ENCODE peak calls at places on chromosomes 1 and 21, in five cellular contexts. One of them, this sample, is unnamed. For H3K4me1 and H3K9me3, the result is how much of the 10 kb centered on the place peaks cover.

GRCh38 chr1:206658264-206658980 is 23.1 kb downstream of the DYRK3 start:
- DNase-seq in heart left ventricle: peak
- DNase-seq in left ventricle myocardium inferior: peak
- DNase-seq in endothelial cell of umbilical vein: peak
- DNase-seq in CD8-positive, alpha-beta memory T cell: peak
- DNase-seq in this sample: no peak

GRCh38 chr21:44351535-44352252 is 1.7 kb upstream of the TRPM2 start:
- DNase-seq in heart left ventricle: no peak
- DNase-seq in left ventricle myocardium inferior: no peak
- DNase-seq in endothelial cell of umbilical vein: no peak
- DNase-seq in CD8-positive, alpha-beta memory T cell: no peak
- DNase-seq in this sample: no peak

GRCh38 chr1:35835398-35835797 is 27.6 kb downstream of the AGO4 start:
- DNase-seq in heart left ventricle: no peak
- DNase-seq in left ventricle myocardium inferior: no peak
- DNase-seq in endothelial cell of umbilical vein: no peak
- DNase-seq in CD8-positive, alpha-beta memory T cell: no peak
- DNase-seq in this sample: no peak

GRCh38 chr1:91764471-91765115 is 121.4 kb downstream of the TGFBR3 start:
- DNase-seq in heart left ventricle: no peak
- DNase-seq in left ventricle myocardium inferior: no peak
- DNase-seq in endothelial cell of umbilical vein: no peak
- DNase-seq in CD8-positive, alpha-beta memory T cell: no peak
- DNase-seq in this sample: no peak

GRCh38 chr1:226628624-226629155 is 80.1 kb downstream of the STUM start:
- DNase-seq in heart left ventricle: peak
- DNase-seq in left ventricle myocardium inferior: no peak
- DNase-seq in endothelial cell of umbilical vein: no peak
- DNase-seq in CD8-positive, alpha-beta memory T cell: no peak
- DNase-seq in this sample: no peak

GRCh38 chr1:5481889-5482288 is 510.3 kb downstream of the NPHP4 start:
- DNase-seq in heart left ventricle: no peak
- DNase-seq in left ventricle myocardium inferior: no peak
- DNase-seq in endothelial cell of umbilical vein: no peak
- DNase-seq in CD8-positive, alpha-beta memory T cell: peak
- DNase-seq in this sample: no peak

GRCh38 chr1:227889863-227890405 is 57.8 kb downstream of the WNT9A start:
- DNase-seq in heart left ventricle: peak
- DNase-seq in left ventricle myocardium inferior: no peak
- DNase-seq in endothelial cell of umbilical vein: no peak
- DNase-seq in CD8-positive, alpha-beta memory T cell: no peak
- DNase-seq in this sample: no peak

GRCh38 chr1:111538343-111539035 is 35.1 kb upstream of the ADORA3 start:
- DNase-seq in heart left ventricle: no peak
- DNase-seq in left ventricle myocardium inferior: no peak
- DNase-seq in endothelial cell of umbilical vein: no peak
- DNase-seq in CD8-positive, alpha-beta memory T cell: no peak
- DNase-seq in this sample: peak

GRCh38 chr1:55040083-55040952 is 970 bp downstream of the PCSK9 start:
- DNase-seq in heart left ventricle: no peak
- DNase-seq in left ventricle myocardium inferior: no peak
- DNase-seq in endothelial cell of umbilical vein: no peak
- DNase-seq in CD8-positive, alpha-beta memory T cell: no peak
- DNase-seq in this sample: no peak

GRCh38 chr1:95021794-95022193 is 51.0 kb downstream of the ALG14 start:
- DNase-seq in heart left ventricle: no peak
- DNase-seq in left ventricle myocardium inferior: no peak
- DNase-seq in endothelial cell of umbilical vein: peak
- DNase-seq in CD8-positive, alpha-beta memory T cell: no peak
- DNase-seq in this sample: peak

GRCh38 chr1:93681549-93682412 is at the start of gene BCAR3:
- DNase-seq in heart left ventricle: peak
- DNase-seq in left ventricle myocardium inferior: peak
- DNase-seq in endothelial cell of umbilical vein: peak
- DNase-seq in CD8-positive, alpha-beta memory T cell: no peak
- DNase-seq in this sample: peak

GRCh38 chr1:116465477-116465844 is 92.4 kb downstream of the ATP1A1 start:
- DNase-seq in heart left ventricle: no peak
- DNase-seq in left ventricle myocardium inferior: no peak
- DNase-seq in endothelial cell of umbilical vein: no peak
- DNase-seq in CD8-positive, alpha-beta memory T cell: no peak
- DNase-seq in this sample: no peak

GRCh38 chr1:204974326-204974725 is 68.7 kb upstream of the CNTN2 start:
- DNase-seq in heart left ventricle: no peak
- DNase-seq in left ventricle myocardium inferior: no peak
- DNase-seq in endothelial cell of umbilical vein: no peak
- DNase-seq in CD8-positive, alpha-beta memory T cell: no peak
- DNase-seq in this sample: no peak

GRCh38 chr1:84504580-84505021 is 1.6 kb upstream of the SPATA1 start:
- DNase-seq in heart left ventricle: no peak
- DNase-seq in left ventricle myocardium inferior: no peak
- DNase-seq in endothelial cell of umbilical vein: peak
- DNase-seq in CD8-positive, alpha-beta memory T cell: no peak
- DNase-seq in this sample: peak
- H3K4me1 ChIP-seq in heart left ventricle: half or more
- H3K4me1 ChIP-seq in left ventricle myocardium inferior: half or more
- H3K4me1 ChIP-seq in endothelial cell of umbilical vein: under half
- H3K4me1 ChIP-seq in CD8-positive, alpha-beta memory T cell: under half
- H3K4me1 ChIP-seq in this sample: under half

GRCh38 chr1:184486761-184487445 is 100.1 kb downstream of the C1orf21 start:
- DNase-seq in heart left ventricle: no peak
- DNase-seq in left ventricle myocardium inferior: no peak
- DNase-seq in endothelial cell of umbilical vein: no peak
- DNase-seq in CD8-positive, alpha-beta memory T cell: no peak
- DNase-seq in this sample: no peak
- H3K27ac ChIP-seq in heart left ventricle: peak
- H3K27ac ChIP-seq in left ventricle myocardium inferior: peak
- H3K27ac ChIP-seq in endothelial cell of umbilical vein: no peak
- H3K27ac ChIP-seq in CD8-positive, alpha-beta memory T cell: no peak
- H3K27ac ChIP-seq in this sample: no peak

DNA sequence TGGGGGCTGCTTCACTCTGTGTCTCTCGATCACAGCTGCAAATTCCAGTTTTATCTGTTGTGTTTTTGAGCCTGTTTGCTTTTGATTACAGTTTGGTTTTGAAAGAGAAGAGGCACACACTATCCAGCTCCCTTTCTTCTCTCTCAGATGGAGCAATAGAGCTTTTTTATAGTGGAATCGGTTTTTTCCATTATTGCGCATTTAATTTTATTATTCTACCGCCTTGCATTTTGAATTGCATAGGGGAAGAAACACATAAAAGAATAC is 86.2 kb downstream of the MRPS6 start:
- DNase-seq in heart left ventricle: no peak
- DNase-seq in left ventricle myocardium inferior: no peak
- DNase-seq in endothelial cell of umbilical vein: no peak
- DNase-seq in CD8-positive, alpha-beta memory T cell: no peak
- DNase-seq in this sample: no peak
- H3K9me3 ChIP-seq in heart left ventricle: under half
- H3K9me3 ChIP-seq in left ventricle myocardium inferior: under half
- H3K9me3 ChIP-seq in endothelial cell of umbilical vein: under half
- H3K9me3 ChIP-seq in CD8-positive, alpha-beta memory T cell: under half
- H3K9me3 ChIP-seq in this sample: under half

GRCh38 chr1:9258629-9259028 is 24.1 kb downstream of the H6PD start:
- DNase-seq in heart left ventricle: no peak
- DNase-seq in left ventricle myocardium inferior: no peak
- DNase-seq in endothelial cell of umbilical vein: no peak
- DNase-seq in CD8-positive, alpha-beta memory T cell: no peak
- DNase-seq in this sample: no peak
- H3K4me1 ChIP-seq in heart left ventricle: under half
- H3K4me1 ChIP-seq in left ventricle myocardium inferior: under half
- H3K4me1 ChIP-seq in endothelial cell of umbilical vein: under half
- H3K4me1 ChIP-seq in CD8-positive, alpha-beta memory T cell: under half
- H3K4me1 ChIP-seq in this sample: under half

This sample was measured in astrocyte.